ENCODE peak calls at places on chromosomes 13 and 19, in eight cellular contexts. B, U, K, C, V, H, L and A are unnamed samples.

GRCh38 chr19:5336195-5336965 is 4.2 kb downstream of the PTPRS start:
- DNase-seq in K (no peak), V (no peak), H (no peak), L (no peak), C (no peak), B (no peak), U (no peak), A (peak)

GRCh38 chr13:78182813-78183212 is 264.2 kb upstream of the EDNRB start:
- DNase-seq in L (no peak), V (no peak), U (no peak), H (no peak), K (no peak), B (no peak), C (no peak), A (no peak)

GRCh38 chr19:39070888-39071287 is 13.3 kb upstream of the ACP7 start:
- DNase-seq in L (no peak), B (no peak), V (peak), K (peak), C (no peak), H (no peak), U (no peak), A (peak)

GRCh38 chr19:16537111-16537510 is 5.1 kb downstream of the CHERP start:
- DNase-seq in C (no peak), V (no peak), B (no peak), K (no peak), L (no peak), U (no peak), H (no peak), A (no peak)

GRCh38 chr13:110575322-110576069 is 14.0 kb upstream of the RAB20 start:
- DNase-seq in H (peak), B (peak), U (peak), V (peak), K (no peak), L (no peak), C (peak), A (peak)

GRCh38 chr13:50126378-50127016 is 111.3 kb downstream of the KCNRG start:
- DNase-seq in B (no peak), L (no peak), K (no peak), H (peak), U (peak), V (no peak), C (peak), A (peak)

GRCh38 chr13:31793246-31793645 is 53.9 kb downstream of the RXFP2 start:
- DNase-seq in L (no peak), K (peak), V (no peak), B (no peak), U (no peak), H (peak), C (peak), A (peak)

GRCh38 chr13:29991343-29991742 is 140.9 kb upstream of the UBL3 start:
- DNase-seq in B (peak), K (peak), H (peak), U (no peak), V (peak), C (peak), L (no peak), A (peak)

GRCh38 chr13:35789335-35790166 is 313.1 kb upstream of the MAB21L1 start:
- DNase-seq in U (no peak), H (peak), V (peak), C (peak), L (no peak), K (peak), B (no peak), A (no peak)

GRCh38 chr19:9789066-9789465 is 20.5 kb upstream of the ZNF846 start:
- DNase-seq in K (no peak), H (no peak), C (no peak), B (no peak), V (no peak), U (no peak), L (no peak), A (no peak)

GRCh38 chr19:3234800-3235199 is 10.3 kb downstream of the CELF5 start:
- DNase-seq in K (no peak), C (no peak), U (no peak), H (no peak), B (no peak), L (no peak), V (no peak), A (no peak)

GRCh38 chr13:81738364-81738763 is 1397.4 kb upstream of the SPRY2 start:
- DNase-seq in U (no peak), C (no peak), V (no peak), B (no peak), L (no peak), K (no peak), H (no peak), A (no peak)

GRCh38 chr19:38842439-38843174 is 7.2 kb downstream of the HNRNPL start:
- DNase-seq in H (no peak), C (no peak), K (no peak), B (no peak), U (peak), V (no peak), L (no peak), A (no peak)

GRCh38 chr13:114248011-114248410 is 13.3 kb downstream of the CDC16 start:
- DNase-seq in V (no peak), H (peak), L (no peak), C (no peak), K (peak), U (no peak), B (no peak), A (no peak)

GRCh38 chr19:27774337-27774736 is 1438.6 kb downstream of the UQCRFS1 start:
- DNase-seq in V (no peak), L (no peak), H (no peak), C (no peak), K (no peak), B (no peak), U (no peak), A (no peak)

GRCh38 chr13:25882732-25883357 is 169.0 kb downstream of the SHISA2 start:
- DNase-seq in B (no peak), H (no peak), C (no peak), K (no peak), V (no peak), L (no peak), U (no peak), A (no peak)

GRCh38 chr13:76632388-76633044 is 253.7 kb downstream of the KCTD12 start:
- DNase-seq in C (no peak), B (no peak), U (no peak), L (no peak), H (no peak), V (no peak), K (no peak), A (no peak)

GRCh38 chr19:56900573-56901097 is 60.1 kb upstream of the PEG3 start:
- DNase-seq in L (no peak), B (no peak), K (no peak), C (peak), V (no peak), H (no peak), U (no peak), A (no peak)

GRCh38 chr13:45036206-45036605 is 46.9 kb downstream of the GPALPP1 start:
- DNase-seq in L (no peak), H (no peak), B (no peak), C (no peak), U (no peak), K (no peak), V (no peak), A (no peak)

DNA sequence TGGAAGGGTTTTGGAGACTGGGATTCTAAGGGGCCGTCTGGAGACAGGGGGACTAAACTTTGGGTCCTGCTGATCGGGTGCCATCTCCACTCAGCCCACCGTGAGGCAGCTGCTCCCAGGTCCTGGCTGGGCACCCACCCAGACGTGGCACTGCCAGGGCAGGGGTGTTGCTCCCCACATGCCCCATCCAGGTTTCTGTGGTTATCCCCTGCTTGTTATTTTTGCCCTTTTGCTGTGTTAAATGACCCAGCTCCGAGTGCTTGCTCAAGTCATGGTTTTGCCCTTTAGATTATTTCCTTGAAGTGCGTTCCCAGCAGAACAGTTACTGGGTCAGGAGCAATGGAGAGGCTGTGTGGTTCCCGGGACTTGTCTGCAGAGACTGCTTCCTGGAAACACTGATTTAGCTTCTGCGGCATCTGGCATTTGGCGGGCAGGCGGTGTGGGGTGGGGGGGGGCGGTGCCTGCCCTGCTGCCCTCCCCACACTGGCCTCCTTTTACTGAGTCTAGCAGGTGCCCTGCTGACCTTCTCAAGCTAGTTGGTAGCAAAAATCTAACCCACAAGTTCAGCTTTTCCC is 1.9 kb downstream of the RAB11B start:
- DNase-seq in U (no peak), C (peak), L (no peak), B (no peak), H (peak), V (no peak), K (no peak), A (no peak)
- H3K4me3 ChIP-seq in U (no peak), C (no peak), L (no peak), B (no peak), H (peak), V (no peak), K (no peak), A (no peak)

DNA sequence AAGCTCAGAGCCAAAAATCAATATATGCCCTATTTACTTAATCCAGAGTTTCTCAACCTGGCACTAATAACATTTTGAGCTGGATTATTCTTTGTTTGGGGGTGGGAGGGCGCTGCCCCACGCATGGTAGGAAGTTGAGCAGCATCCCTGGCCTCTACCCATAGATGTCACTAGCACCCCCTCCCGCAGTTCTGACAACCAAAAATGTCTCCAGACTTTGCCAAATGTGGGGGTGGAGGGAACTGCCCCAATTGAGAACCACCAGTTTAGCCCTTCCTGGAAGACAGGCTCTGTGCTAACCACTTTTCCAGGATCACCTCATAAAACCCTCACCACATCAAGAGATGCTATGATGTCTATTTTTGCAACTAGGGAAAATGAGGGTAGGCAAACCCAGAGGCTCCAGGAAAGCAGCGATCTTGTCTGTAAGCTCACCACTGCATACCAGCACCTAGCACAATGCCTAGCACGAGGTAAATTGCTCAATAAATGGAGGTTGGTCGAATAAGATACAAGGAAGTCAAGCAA is 1.1 kb downstream of the TRIR start:
- DNase-seq in U (no peak), H (peak), V (no peak), L (no peak), K (peak), B (no peak), C (peak), A (peak)
- TF ChIP-seq CTCF in U (no peak), H (peak), V (peak), L (no peak), K (peak), B (peak), C (peak), A (peak)

DNA sequence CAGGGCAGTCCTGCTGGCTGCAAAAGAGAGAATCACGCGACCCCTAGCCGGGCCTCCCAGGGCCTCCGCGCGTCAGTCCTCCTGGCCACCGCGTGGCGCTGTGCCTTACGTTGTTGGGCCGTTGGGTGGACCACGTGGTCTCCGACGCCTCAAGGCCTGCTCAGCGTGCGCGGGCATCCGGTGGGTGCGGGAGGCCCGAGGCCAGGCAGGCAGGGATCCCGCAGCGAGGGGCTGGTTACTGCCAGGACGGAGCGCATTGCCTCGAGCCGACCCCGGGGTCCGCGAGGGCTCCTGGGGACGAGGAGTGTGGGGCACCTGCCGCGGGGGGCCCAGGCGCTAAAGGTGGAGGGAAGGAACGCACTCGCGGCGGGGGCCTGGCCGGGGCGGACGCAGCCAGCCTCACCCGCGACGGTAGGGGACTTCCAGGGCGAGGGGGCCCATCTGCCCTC is at the start of gene TDRD12:
- DNase-seq in L (no peak), K (no peak), V (no peak), U (no peak), H (no peak), B (no peak), C (no peak), A (no peak)
- H3K4me3 ChIP-seq in L (no peak), K (no peak), V (no peak), U (no peak), H (no peak), B (no peak), C (no peak), A (no peak)

DNA sequence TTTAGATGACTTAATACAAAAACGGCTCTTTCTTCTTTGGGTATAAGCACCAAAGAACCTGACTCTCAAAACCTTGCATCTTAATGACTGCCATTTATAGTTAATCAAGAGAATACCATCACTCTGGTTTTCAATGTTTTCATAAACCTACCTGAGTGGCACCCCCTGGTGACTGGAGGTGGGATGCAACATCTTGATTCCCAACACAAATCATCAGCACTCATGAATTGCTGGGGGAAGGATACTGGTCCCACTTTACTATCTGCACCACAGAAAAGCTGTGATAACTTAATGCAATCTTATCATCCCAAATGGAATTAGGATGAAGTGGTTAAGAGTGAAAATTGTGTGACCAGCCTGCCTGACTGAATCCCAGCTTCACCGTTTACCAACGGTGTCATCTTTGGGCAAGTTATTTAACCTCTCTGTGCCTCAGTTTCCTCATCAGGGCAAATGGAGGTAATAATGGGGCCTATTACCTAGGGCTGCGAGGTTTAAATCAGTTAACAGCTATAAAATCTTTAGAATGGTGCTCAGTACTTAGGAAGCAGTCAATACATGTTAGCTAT is 366.4 kb downstream of the KLF12 start:
- DNase-seq in K (no peak), U (peak), L (no peak), H (no peak), B (no peak), C (no peak), V (no peak), A (no peak)
- TF ChIP-seq CTCF in K (peak), U (no peak), L (peak), H (peak), B (peak), C (peak), V (peak), A (peak)

GRCh38 chr19:32675720-32676185 is at the start of gene RGS9BP:
- DNase-seq in C (peak), L (peak), K (peak), B (peak), V (peak), H (peak), U (peak), A (peak)

GRCh38 chr19:32676895-32677359 is 1.3 kb downstream of the RGS9BP start:
- DNase-seq in H (no peak), B (no peak), U (no peak), K (no peak), L (no peak), C (no peak), V (no peak), A (no peak)

GRCh38 chr19:32676186-32676894 is 692 bp downstream of the RGS9BP start:
- DNase-seq in U (no peak), K (no peak), V (no peak), C (no peak), H (no peak), B (no peak), L (no peak), A (no peak)

GRCh38 chr19:32674959-32675719 is at the start of gene ANKRD27:
- DNase-seq in B (peak), H (peak), V (peak), U (peak), C (peak), L (peak), K (peak), A (peak)

DNA sequence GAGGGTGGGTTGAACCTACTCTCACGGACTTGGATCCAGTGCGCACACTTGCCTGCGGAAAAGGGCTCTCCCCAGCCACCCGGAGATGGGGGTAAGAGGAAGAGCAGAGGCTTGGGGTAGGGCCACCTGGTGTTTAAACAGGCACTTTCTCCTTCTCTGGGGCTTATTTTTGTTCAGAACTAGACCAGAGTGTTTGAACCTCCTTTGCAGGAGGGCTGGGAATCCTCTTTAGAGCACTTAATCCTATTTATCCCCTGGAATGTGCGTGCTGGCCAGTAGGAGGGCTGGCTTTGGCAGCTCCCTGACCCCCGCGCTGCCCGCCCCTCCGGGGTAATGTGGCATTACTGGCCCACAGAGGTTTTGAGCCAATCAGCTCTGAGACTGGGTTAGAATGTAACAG is 2.0 kb downstream of the RGS9BP start:
- DNase-seq in L (no peak), K (no peak), H (no peak), B (no peak), C (peak), U (no peak), V (no peak), A (no peak)
- H3K4me3 ChIP-seq in L (no peak), K (no peak), H (no peak), B (no peak), C (no peak), U (no peak), V (no peak), A (no peak)

GRCh38 chr19:13951799-13952153 is 533 bp upstream of the DCAF15 start:
- DNase-seq in U (no peak), V (no peak), B (no peak), C (no peak), L (no peak), K (no peak), H (no peak), A (no peak)

GRCh38 chr19:13953021-13953531 is 767 bp downstream of the DCAF15 start:
- DNase-seq in K (no peak), L (no peak), B (peak), C (peak), H (peak), V (no peak), U (no peak), A (peak)

GRCh38 chr19:13954185-13954584 is 1.9 kb downstream of the DCAF15 start:
- DNase-seq in B (no peak), L (no peak), U (no peak), C (no peak), K (no peak), V (no peak), H (no peak), A (no peak)

GRCh38 chr19:13951043-13951442 is 1.3 kb upstream of the DCAF15 start:
- DNase-seq in H (no peak), B (no peak), K (no peak), V (no peak), C (no peak), L (no peak), U (no peak), A (no peak)

GRCh38 chr19:13952154-13953020 is at the start of gene DCAF15:
- DNase-seq in H (peak), U (peak), K (peak), V (peak), B (peak), C (peak), L (peak), A (peak)
- TF ChIP-seq CTCF in H (no peak), U (no peak), K (no peak), V (no peak), B (no peak), C (no peak), L (no peak), A (no peak)

DNA sequence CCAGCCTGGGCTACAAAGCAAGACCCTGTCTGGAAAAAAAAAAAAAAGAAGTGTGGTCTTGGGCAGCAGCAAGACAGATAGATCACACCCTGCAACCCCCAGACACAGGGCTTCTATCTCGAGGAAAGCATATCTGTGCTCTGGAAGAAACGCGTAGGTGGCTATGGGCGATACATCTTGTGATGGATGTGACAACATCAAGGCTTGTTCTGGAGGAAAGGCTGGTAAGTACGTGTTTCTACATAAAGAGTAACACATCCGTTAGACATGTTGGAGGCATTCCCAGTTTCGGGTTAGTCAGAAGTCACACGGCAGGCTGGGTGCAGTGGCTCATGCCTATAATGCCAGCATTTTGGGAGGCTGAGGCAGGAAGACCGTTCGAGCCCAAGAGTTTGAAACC is 6.6 kb upstream of the DHDH start:
- DNase-seq in K (peak), H (peak), U (no peak), C (peak), B (peak), L (peak), V (peak), A (peak)
- H3K4me3 ChIP-seq in K (no peak), H (no peak), U (no peak), C (no peak), B (no peak), L (no peak), V (no peak), A (no peak)

GRCh38 chr19:36008336-36008978 is at the start of gene SYNE4:
- DNase-seq in H (no peak), B (peak), V (no peak), K (no peak), U (peak), L (no peak), C (no peak), A (no peak)
- TF ChIP-seq CTCF in H (no peak), B (no peak), V (no peak), K (no peak), U (no peak), L (no peak), C (no peak), A (no peak)

GRCh38 chr19:45682908-45683307 is 8.8 kb downstream of the SNRPD2 start:
- DNase-seq in C (no peak), U (no peak), K (no peak), L (no peak), H (no peak), B (no peak), V (no peak), A (no peak)

GRCh38 chr19:45677351-45678230 is 9.6 kb downstream of the GIPR start:
- DNase-seq in L (no peak), V (peak), B (peak), C (peak), K (peak), U (peak), H (peak), A (peak)

GRCh38 chr19:45676851-45677263 is 8.8 kb downstream of the GIPR start:
- DNase-seq in K (no peak), U (peak), L (no peak), C (no peak), V (no peak), H (no peak), B (no peak), A (no peak)

GRCh38 chr19:45681391-45682015 is 10.2 kb downstream of the SNRPD2 start:
- DNase-seq in H (peak), B (peak), K (peak), V (peak), L (peak), C (peak), U (peak), A (peak)

GRCh38 chr19:45682117-45682516 is 9.6 kb downstream of the SNRPD2 start:
- DNase-seq in H (no peak), K (no peak), C (no peak), B (no peak), V (no peak), U (no peak), L (no peak), A (no peak)
- H3K4me3 ChIP-seq in H (no peak), K (no peak), C (no peak), B (peak), V (no peak), U (no peak), L (no peak), A (no peak)

GRCh38 chr19:45097450-45097775 is 4.4 kb downstream of the PPP1R37 start:
- DNase-seq in B (no peak), C (no peak), L (no peak), V (no peak), H (no peak), U (no peak), K (no peak), A (no peak)
- TF ChIP-seq CTCF in B (no peak), C (no peak), L (no peak), V (no peak), H (no peak), U (no peak), K (no peak), A (no peak)